ENCODE peak calls at places on chromosomes 2 and 18, in six cellular contexts. W, R, Q, D, H and Y are unnamed samples.

GRCh38 chr2:70103531-70104061 is 16.3 kb downstream of the PCBP1 start:
- DNase-seq in W (no peak), R (no peak), Q (no peak), D (no peak), H (no peak), Y (no peak)

GRCh38 chr2:206392118-206392517 is 51.2 kb upstream of the ADAM23 start:
- DNase-seq in W (peak), R (no peak), Q (peak), D (no peak), H (peak), Y (no peak)

GRCh38 chr2:140658766-140659165 is 1472.0 kb downstream of the LRP1B start:
- DNase-seq in W (peak), R (no peak), Q (no peak), D (no peak), H (no peak), Y (no peak)

GRCh38 chr2:27393225-27393624 is 12.7 kb upstream of the ZNF513 start:
- DNase-seq in W (no peak), R (no peak), Q (no peak), D (no peak), H (no peak), Y (no peak)

GRCh38 chr18:24126155-24126947 is 12.5 kb upstream of the CABYR start:
- DNase-seq in W (no peak), R (no peak), Q (no peak), D (no peak), H (no peak), Y (no peak)

GRCh38 chr2:10204326-10205200 is 82.0 kb downstream of the RRM2 start:
- DNase-seq in W (peak), R (no peak), Q (no peak), D (no peak), H (no peak), Y (no peak)

GRCh38 chr2:16818203-16818556 is 152.5 kb upstream of the CYRIA start:
- DNase-seq in W (no peak), R (no peak), Q (no peak), D (no peak), H (no peak), Y (no peak)

GRCh38 chr2:16311521-16312440 is 353.9 kb downstream of the CYRIA start:
- DNase-seq in W (no peak), R (no peak), Q (no peak), D (no peak), H (no peak), Y (no peak)

GRCh38 chr2:214575030-214575949 is 164.4 kb downstream of the VWC2L start:
- DNase-seq in W (peak), R (no peak), Q (no peak), D (no peak), H (no peak), Y (no peak)

GRCh38 chr2:144546933-144547332 is 27.0 kb upstream of the ZEB2 start:
- DNase-seq in W (no peak), R (no peak), Q (no peak), D (no peak), H (no peak), Y (no peak)

GRCh38 chr2:63735263-63735662 is 106.4 kb upstream of the UGP2 start:
- DNase-seq in W (no peak), R (no peak), Q (no peak), D (no peak), H (peak), Y (no peak)